ENCODE peak calls at places on chromosomes 1 and 21, in seven cellular contexts. One of them, this sample, is unnamed.

GRCh38 chr1:114164840-114165543 is 11.3 kb upstream of the SYT6 start:
- DNase-seq in keratinocyte: no peak
- DNase-seq in HS-5: no peak
- DNase-seq in CD8-positive, alpha-beta memory T cell: no peak
- DNase-seq in stimulated activated CD8-positive, alpha-beta memory T cell treated with anti-CD3 and anti-CD28 coated beads, Interleukin-4, amount 100 ng/mL, for 4 hours: no peak
- DNase-seq in M059J: no peak
- DNase-seq in NCI-H1417: no peak
- DNase-seq in this sample: no peak

GRCh38 chr1:235888119-235888643 is 21.5 kb upstream of the LYST start:
- DNase-seq in keratinocyte: no peak
- DNase-seq in HS-5: no peak
- DNase-seq in CD8-positive, alpha-beta memory T cell: peak; percentile 14
- DNase-seq in stimulated activated CD8-positive, alpha-beta memory T cell treated with anti-CD3 and anti-CD28 coated beads, Interleukin-4, amount 100 ng/mL, for 4 hours: peak; percentile 21
- DNase-seq in M059J: no peak
- DNase-seq in NCI-H1417: no peak
- DNase-seq in this sample: no peak

GRCh38 chr1:91099746-91100621 is 78.1 kb upstream of the ZNF644 start:
- DNase-seq in keratinocyte: no peak
- DNase-seq in HS-5: no peak
- DNase-seq in CD8-positive, alpha-beta memory T cell: no peak
- DNase-seq in stimulated activated CD8-positive, alpha-beta memory T cell treated with anti-CD3 and anti-CD28 coated beads, Interleukin-4, amount 100 ng/mL, for 4 hours: no peak
- DNase-seq in M059J: peak; percentile 88
- DNase-seq in NCI-H1417: no peak
- DNase-seq in this sample: no peak

GRCh38 chr1:1206376-1207253 is at the start of gene TNFRSF18:
- DNase-seq in keratinocyte: no peak
- DNase-seq in HS-5: no peak
- DNase-seq in CD8-positive, alpha-beta memory T cell: no peak
- DNase-seq in stimulated activated CD8-positive, alpha-beta memory T cell treated with anti-CD3 and anti-CD28 coated beads, Interleukin-4, amount 100 ng/mL, for 4 hours: no peak
- DNase-seq in M059J: no peak
- DNase-seq in NCI-H1417: peak; percentile 35
- DNase-seq in this sample: no peak

GRCh38 chr1:10033359-10033845 is 644 bp downstream of the UBE4B start:
- DNase-seq in keratinocyte: no peak
- DNase-seq in HS-5: no peak
- DNase-seq in CD8-positive, alpha-beta memory T cell: no peak
- DNase-seq in stimulated activated CD8-positive, alpha-beta memory T cell treated with anti-CD3 and anti-CD28 coated beads, Interleukin-4, amount 100 ng/mL, for 4 hours: no peak
- DNase-seq in M059J: peak; percentile 73
- DNase-seq in NCI-H1417: peak; percentile 79
- DNase-seq in this sample: no peak

GRCh38 chr1:204505674-204506073 is 10.5 kb upstream of the MDM4 start:
- DNase-seq in keratinocyte: no peak
- DNase-seq in HS-5: no peak
- DNase-seq in CD8-positive, alpha-beta memory T cell: no peak
- DNase-seq in stimulated activated CD8-positive, alpha-beta memory T cell treated with anti-CD3 and anti-CD28 coated beads, Interleukin-4, amount 100 ng/mL, for 4 hours: no peak
- DNase-seq in M059J: no peak
- DNase-seq in NCI-H1417: no peak
- DNase-seq in this sample: no peak

GRCh38 chr1:221439008-221439733 is 302.7 kb downstream of the DUSP10 start:
- DNase-seq in keratinocyte: peak; percentile 81
- DNase-seq in HS-5: peak; percentile 92
- DNase-seq in CD8-positive, alpha-beta memory T cell: no peak
- DNase-seq in stimulated activated CD8-positive, alpha-beta memory T cell treated with anti-CD3 and anti-CD28 coated beads, Interleukin-4, amount 100 ng/mL, for 4 hours: peak; percentile 24
- DNase-seq in M059J: peak; percentile 96
- DNase-seq in NCI-H1417: no peak
- DNase-seq in this sample: no peak

GRCh38 chr1:77063118-77063517 is 156.1 kb downstream of the PIGK start:
- DNase-seq in keratinocyte: no peak
- DNase-seq in HS-5: no peak
- DNase-seq in CD8-positive, alpha-beta memory T cell: no peak
- DNase-seq in stimulated activated CD8-positive, alpha-beta memory T cell treated with anti-CD3 and anti-CD28 coated beads, Interleukin-4, amount 100 ng/mL, for 4 hours: no peak
- DNase-seq in M059J: peak; percentile 7
- DNase-seq in NCI-H1417: no peak
- DNase-seq in this sample: no peak

GRCh38 chr1:109186704-109187071 is 27.0 kb upstream of the SARS1 start:
- DNase-seq in keratinocyte: no peak
- DNase-seq in HS-5: no peak
- DNase-seq in CD8-positive, alpha-beta memory T cell: no peak
- DNase-seq in stimulated activated CD8-positive, alpha-beta memory T cell treated with anti-CD3 and anti-CD28 coated beads, Interleukin-4, amount 100 ng/mL, for 4 hours: no peak
- DNase-seq in M059J: no peak
- DNase-seq in NCI-H1417: no peak
- DNase-seq in this sample: no peak

GRCh38 chr1:109632671-109633346 is 13.2 kb downstream of the AMPD2 start:
- DNase-seq in keratinocyte: no peak
- DNase-seq in HS-5: no peak
- DNase-seq in CD8-positive, alpha-beta memory T cell: no peak
- DNase-seq in stimulated activated CD8-positive, alpha-beta memory T cell treated with anti-CD3 and anti-CD28 coated beads, Interleukin-4, amount 100 ng/mL, for 4 hours: no peak
- DNase-seq in M059J: no peak
- DNase-seq in NCI-H1417: peak; percentile 82
- DNase-seq in this sample: no peak

GRCh38 chr1:226287587-226287986 is 21.4 kb downstream of the LIN9 start:
- DNase-seq in keratinocyte: no peak
- DNase-seq in HS-5: no peak
- DNase-seq in CD8-positive, alpha-beta memory T cell: no peak
- DNase-seq in stimulated activated CD8-positive, alpha-beta memory T cell treated with anti-CD3 and anti-CD28 coated beads, Interleukin-4, amount 100 ng/mL, for 4 hours: no peak
- DNase-seq in M059J: no peak
- DNase-seq in NCI-H1417: no peak
- DNase-seq in this sample: peak; percentile 12

GRCh38 chr21:45897191-45898027 is 84.2 kb upstream of the COL6A1 start:
- DNase-seq in keratinocyte: no peak
- DNase-seq in HS-5: no peak
- DNase-seq in CD8-positive, alpha-beta memory T cell: no peak
- DNase-seq in stimulated activated CD8-positive, alpha-beta memory T cell treated with anti-CD3 and anti-CD28 coated beads, Interleukin-4, amount 100 ng/mL, for 4 hours: no peak
- DNase-seq in M059J: no peak
- DNase-seq in NCI-H1417: no peak
- DNase-seq in this sample: no peak

GRCh38 chr1:87334351-87335174 is 5.9 kb downstream of the LMO4 start:
- DNase-seq in keratinocyte: no peak
- DNase-seq in HS-5: no peak
- DNase-seq in CD8-positive, alpha-beta memory T cell: no peak
- DNase-seq in stimulated activated CD8-positive, alpha-beta memory T cell treated with anti-CD3 and anti-CD28 coated beads, Interleukin-4, amount 100 ng/mL, for 4 hours: no peak
- DNase-seq in M059J: peak; percentile 66
- DNase-seq in NCI-H1417: peak; percentile 70
- DNase-seq in this sample: no peak

GRCh38 chr1:201156819-201157218 is 2.5 kb upstream of the TMEM9 start:
- DNase-seq in keratinocyte: no peak
- DNase-seq in HS-5: no peak
- DNase-seq in CD8-positive, alpha-beta memory T cell: no peak
- DNase-seq in stimulated activated CD8-positive, alpha-beta memory T cell treated with anti-CD3 and anti-CD28 coated beads, Interleukin-4, amount 100 ng/mL, for 4 hours: no peak
- DNase-seq in M059J: no peak
- DNase-seq in NCI-H1417: no peak
- DNase-seq in this sample: no peak

GRCh38 chr1:214022229-214022791 is 34.5 kb downstream of the PROX1 start:
- DNase-seq in keratinocyte: no peak
- DNase-seq in HS-5: no peak
- DNase-seq in CD8-positive, alpha-beta memory T cell: no peak
- DNase-seq in stimulated activated CD8-positive, alpha-beta memory T cell treated with anti-CD3 and anti-CD28 coated beads, Interleukin-4, amount 100 ng/mL, for 4 hours: no peak
- DNase-seq in M059J: no peak
- DNase-seq in NCI-H1417: peak; percentile 31
- DNase-seq in this sample: no peak

GRCh38 chr1:24285231-24285630 is 33.9 kb upstream of the GRHL3 start:
- DNase-seq in keratinocyte: no peak
- DNase-seq in HS-5: no peak
- DNase-seq in CD8-positive, alpha-beta memory T cell: no peak
- DNase-seq in stimulated activated CD8-positive, alpha-beta memory T cell treated with anti-CD3 and anti-CD28 coated beads, Interleukin-4, amount 100 ng/mL, for 4 hours: no peak
- DNase-seq in M059J: no peak
- DNase-seq in NCI-H1417: no peak
- DNase-seq in this sample: no peak

This sample was measured in SK-N-MC.